ENCODE peak calls at places on chromosomes 16 and 17, in ten cellular contexts. I is ovary, S is IMR-90, Y is heart left ventricle, H is stomach, K is endothelial cell of umbilical vein, N is adrenal gland, A is breast epithelium, U is A549, L is esophagus squamous epithelium. P is an unnamed sample.

GRCh38 chr16:69651217-69651616 is 75.1 kb downstream of the NQO1 start:
- DNase-seq in I (no peak), S (no peak), Y (no peak), H (no peak), K (no peak), N (no peak), A (no peak), U (no peak), L (no peak), P (no peak)

GRCh38 chr17:49015179-49015923 is 18.2 kb downstream of the IGF2BP1 start:
- DNase-seq in I (no peak), S (no peak), Y (no peak), H (no peak), K (no peak), N (no peak), A (no peak), U (no peak), L (no peak), P (no peak)

GRCh38 chr17:45247429-45248131 is 14.3 kb downstream of the SPATA32 start:
- DNase-seq in I (peak), S (peak), Y (peak), H (peak), K (peak), N (peak), A (peak), U (peak), L (peak), P (peak)

GRCh38 chr17:82495844-82496528 is 23.5 kb upstream of the FOXK2 start:
- DNase-seq in I (no peak), S (no peak), Y (no peak), H (no peak), K (no peak), N (no peak), A (no peak), U (no peak), L (no peak), P (no peak)

GRCh38 chr17:38453951-38454421 is 25.7 kb downstream of the ARHGAP23 start:
- DNase-seq in I (peak), S (peak), Y (peak), H (no peak), K (no peak), N (peak), A (peak), U (peak), L (no peak), P (no peak)

GRCh38 chr17:54117452-54117851 is 294.7 kb downstream of the KIF2B start:
- DNase-seq in I (no peak), S (no peak), Y (no peak), H (no peak), K (no peak), N (no peak), A (no peak), U (no peak), L (no peak), P (no peak)

GRCh38 chr16:89216315-89217137 is 977 bp upstream of the ZNF778 start:
- DNase-seq in I (peak), S (peak), Y (peak), H (peak), K (peak), N (peak), A (peak), U (peak), L (no peak), P (peak)

GRCh38 chr16:28261916-28262315 is 30.4 kb upstream of the SBK1 start:
- DNase-seq in I (no peak), S (no peak), Y (peak), H (no peak), K (no peak), N (no peak), A (no peak), U (no peak), L (no peak), P (no peak)

GRCh38 chr16:69309316-69309715 is 1.8 kb upstream of the VPS4A start:
- DNase-seq in I (no peak), S (no peak), Y (no peak), H (no peak), K (peak), N (no peak), A (no peak), U (no peak), L (no peak), P (no peak)

GRCh38 chr17:66129759-66130158 is 62.2 kb downstream of the CEP112 start:
- DNase-seq in I (no peak), S (no peak), Y (no peak), H (no peak), K (no peak), N (no peak), A (no peak), U (no peak), L (no peak), P (no peak)

GRCh38 chr17:81666092-81666341 is 388 bp downstream of the OXLD1 start:
- DNase-seq in I (no peak), S (peak), Y (no peak), H (no peak), K (no peak), N (peak), A (no peak), U (no peak), L (no peak), P (no peak)

GRCh38 chr17:32516940-32517711 is 30.3 kb downstream of the CDK5R1 start:
- DNase-seq in I (no peak), S (no peak), Y (no peak), H (no peak), K (no peak), N (no peak), A (no peak), U (no peak), L (no peak), P (no peak)
- TF ChIP-seq POLR2A in I (no peak), S (no peak), Y (no peak), H (no peak), K (no peak), N (no peak), A (no peak), U (no peak), L (no peak), P (no peak)

GRCh38 chr17:27993723-27994310 is 48.7 kb upstream of the NLK start:
- DNase-seq in I (no peak), S (no peak), Y (no peak), H (no peak), K (peak), N (no peak), A (no peak), U (no peak), L (no peak), P (no peak)

GRCh38 chr17:27994586-27994985 is 47.9 kb upstream of the NLK start:
- DNase-seq in I (no peak), S (no peak), Y (no peak), H (no peak), K (no peak), N (no peak), A (no peak), U (no peak), L (no peak), P (no peak)

GRCh38 chr17:27997044-27997401 is 45.5 kb upstream of the NLK start:
- DNase-seq in I (no peak), S (no peak), Y (no peak), H (no peak), K (no peak), N (no peak), A (no peak), U (no peak), L (no peak), P (no peak)

GRCh38 chr17:27996157-27997043 is 46.1 kb upstream of the NLK start:
- DNase-seq in I (no peak), S (no peak), Y (no peak), H (no peak), K (no peak), N (no peak), A (no peak), U (no peak), L (no peak), P (no peak)

GRCh38 chr17:27995554-27995953 is 46.9 kb upstream of the NLK start:
- DNase-seq in I (no peak), S (no peak), Y (no peak), H (no peak), K (no peak), N (no peak), A (no peak), U (no peak), L (no peak), P (no peak)
- TF ChIP-seq POLR2A in I (no peak), S (no peak), Y (no peak), H (no peak), K (no peak), N (no peak), A (no peak), U (no peak), L (no peak), P (no peak)

GRCh38 chr17:4789951-4790704 is 1.4 kb downstream of the GLTPD2 start:
- DNase-seq in I (peak), S (peak), Y (peak), H (peak), K (peak), N (peak), A (peak), U (peak), L (peak), P (peak)
- TF ChIP-seq POLR2A in I (peak), S (peak), Y (no peak), H (peak), K (peak), N (peak), A (peak), U (peak), L (peak), P (peak)

DNA sequence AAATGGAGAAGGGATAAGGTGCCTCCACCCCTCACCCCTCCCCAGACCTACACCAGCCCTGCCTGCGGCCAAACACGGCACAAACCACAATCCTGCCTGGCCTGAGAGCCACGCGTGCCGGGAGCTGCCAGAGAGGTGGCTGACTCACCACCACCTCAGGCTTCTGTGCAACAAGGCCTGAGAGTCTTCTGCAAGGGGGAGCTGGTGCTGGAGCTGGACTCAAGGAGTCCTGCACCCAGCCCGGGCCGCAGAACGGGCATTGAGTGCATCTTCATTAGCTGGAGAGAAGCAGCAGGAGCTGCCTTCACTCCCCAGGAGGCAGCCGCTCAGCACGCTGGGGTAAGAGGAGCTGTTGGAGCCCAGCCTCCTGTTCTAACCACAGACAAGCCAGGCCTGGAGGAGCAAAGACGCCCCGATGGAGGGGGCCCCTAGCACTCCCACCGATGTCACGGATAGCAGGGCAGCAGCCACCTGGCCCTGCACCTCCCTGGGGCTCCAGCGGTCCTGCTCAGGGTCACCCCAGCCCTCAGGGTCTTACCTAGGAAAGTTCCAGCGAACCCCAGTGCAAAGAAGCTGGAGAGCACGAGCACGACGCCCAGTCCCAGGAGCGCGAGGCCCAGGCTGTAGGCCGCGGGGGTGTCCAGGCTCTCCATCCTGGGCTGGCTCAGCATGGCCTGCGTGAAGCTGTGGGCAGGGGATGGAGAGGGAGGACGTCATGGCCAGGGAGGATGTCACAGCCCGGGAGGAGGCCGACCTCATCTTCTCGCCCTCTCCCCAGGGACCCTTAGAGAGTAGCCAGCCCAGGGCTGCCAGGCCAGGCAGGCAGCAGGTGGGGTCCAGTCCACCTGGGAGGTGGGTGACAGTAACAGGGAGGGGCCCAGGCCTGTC is 16.0 kb upstream of the RASD1 start:
- DNase-seq in I (no peak), S (peak), Y (no peak), H (peak), K (no peak), N (peak), A (peak), U (peak), L (no peak), P (peak)
- TF ChIP-seq POLR2A in I (no peak), S (no peak), Y (no peak), H (no peak), K (no peak), N (no peak), A (no peak), U (no peak), L (no peak), P (no peak)

DNA sequence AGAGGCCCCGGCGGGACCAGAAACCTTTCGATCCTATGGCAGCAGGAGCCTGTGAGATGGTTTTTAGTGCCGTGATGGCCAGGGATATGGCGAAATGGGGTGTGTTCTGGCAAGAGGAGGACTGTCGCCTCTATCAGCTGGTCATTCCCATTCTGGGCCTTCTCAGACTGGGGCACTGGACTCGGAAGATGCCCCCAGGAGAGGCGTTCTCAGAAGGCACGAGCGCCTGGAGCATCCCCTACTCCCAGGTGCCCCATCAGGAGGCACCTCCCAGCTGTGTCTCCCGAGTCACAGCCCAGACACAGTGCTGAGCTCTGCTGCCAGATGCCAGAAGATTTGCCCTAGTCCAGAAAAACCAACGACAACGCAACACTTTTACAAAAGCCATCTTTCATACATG is 54.6 kb upstream of the ENDOV start:
- DNase-seq in I (no peak), S (no peak), Y (no peak), H (no peak), K (no peak), N (no peak), A (no peak), U (no peak), L (no peak), P (no peak)
- TF ChIP-seq POLR2A in I (no peak), S (no peak), Y (no peak), H (no peak), K (no peak), N (no peak), A (no peak), U (no peak), L (no peak), P (no peak)

GRCh38 chr17:1810450-1811103 is 19.1 kb downstream of the SMYD4 start:
- DNase-seq in I (no peak), S (no peak), Y (no peak), H (no peak), K (no peak), N (no peak), A (no peak), U (no peak), L (no peak), P (no peak)
- TF ChIP-seq POLR2A in I (no peak), S (no peak), Y (no peak), H (no peak), K (no peak), N (no peak), A (no peak), U (no peak), L (no peak), P (no peak)

GRCh38 chr17:1029196-1029911 is 32.4 kb downstream of the TIMM22 start:
- DNase-seq in I (no peak), S (peak), Y (peak), H (no peak), K (no peak), N (peak), A (no peak), U (no peak), L (no peak), P (peak)
- TF ChIP-seq POLR2A in I (no peak), S (no peak), Y (no peak), H (no peak), K (no peak), N (no peak), A (no peak), U (no peak), L (no peak), P (no peak)

GRCh38 chr16:30557397-30557949 is 701 bp downstream of the ZNF764 start:
- DNase-seq in I (no peak), S (no peak), Y (no peak), H (no peak), K (no peak), N (no peak), A (no peak), U (no peak), L (no peak), P (no peak)
- TF ChIP-seq POLR2A in I (no peak), S (no peak), Y (no peak), H (no peak), K (no peak), N (no peak), A (no peak), U (no peak), L (no peak), P (no peak)

GRCh38 chr16:23423496-23424049 is 29.4 kb downstream of the COG7 start:
- DNase-seq in I (peak), S (peak), Y (peak), H (peak), K (peak), N (peak), A (peak), U (peak), L (no peak), P (peak)
- TF ChIP-seq POLR2A in I (no peak), S (no peak), Y (no peak), H (no peak), K (no peak), N (no peak), A (no peak), U (no peak), L (no peak), P (no peak)

P was measured in H54.